ENCODE peak calls at places on chromosomes 12 and 14, in six cellular contexts. E is naive thymus-derived CD8-positive, alpha-beta T cell; T is EL; D is hippocampal formation; L is ovary; P is NCI-H187. F is an unnamed sample.

GRCh38 chr12:12533238-12533829 is 29.3 kb downstream of the DUSP16 start:
- DNase-seq in E (no peak), T (no peak), D (no peak), L (peak), P (no peak), F (no peak)

GRCh38 chr14:70415788-70416187 is 1.1 kb downstream of the SYNJ2BP start:
- DNase-seq in E (no peak), T (no peak), D (no peak), L (no peak), P (no peak), F (peak)

GRCh38 chr14:102590667-102591099 is 1.8 kb upstream of the RCOR1 start:
- DNase-seq in E (peak), T (peak), D (no peak), L (peak), P (no peak), F (peak)

GRCh38 chr14:57382283-57382682 is 8.1 kb upstream of the NAA30 start:
- DNase-seq in E (no peak), T (peak), D (no peak), L (no peak), P (no peak), F (peak)

GRCh38 chr14:42214981-42215491 is 608.4 kb downstream of the LRFN5 start:
- DNase-seq in E (no peak), T (peak), D (no peak), L (no peak), P (no peak), F (peak)

GRCh38 chr12:128163096-128163495 is 103.9 kb upstream of the TMEM132C start:
- DNase-seq in E (no peak), T (no peak), D (no peak), L (no peak), P (no peak), F (no peak)

GRCh38 chr12:70664463-70664862 is 27.2 kb upstream of the PTPRB start:
- DNase-seq in E (no peak), T (no peak), D (peak), L (no peak), P (no peak), F (no peak)

GRCh38 chr12:79426121-79426520 is 264.6 kb downstream of the PAWR start:
- DNase-seq in E (no peak), T (no peak), D (no peak), L (no peak), P (no peak), F (no peak)

GRCh38 chr14:24054324-24054641 is 2.5 kb downstream of the CARMIL3 start:
- DNase-seq in E (no peak), T (no peak), D (no peak), L (no peak), P (no peak), F (no peak)

GRCh38 chr12:57139796-57140649 is 7.4 kb downstream of the LRP1-AS start:
- DNase-seq in E (no peak), T (peak), D (no peak), L (no peak), P (no peak), F (no peak)

GRCh38 chr12:76037130-76038105 is 5.8 kb upstream of the PHLDA1 start:
- DNase-seq in E (peak), T (peak), D (no peak), L (no peak), P (peak), F (peak)

GRCh38 chr12:46891306-46891705 is 65.5 kb upstream of the SLC38A4 start:
- DNase-seq in E (no peak), T (peak), D (no peak), L (no peak), P (no peak), F (peak)

GRCh38 chr12:70719672-70720420 is 82.6 kb upstream of the PTPRB start:
- DNase-seq in E (peak), T (peak), D (peak), L (no peak), P (no peak), F (peak)

GRCh38 chr12:457676-458075 is 2.1 kb upstream of the B4GALNT3 start:
- DNase-seq in E (no peak), T (no peak), D (no peak), L (no peak), P (no peak), F (no peak)

GRCh38 chr12:25311501-25311900 is 60.8 kb upstream of the KRAS start:
- DNase-seq in E (no peak), T (peak), D (no peak), L (no peak), P (no peak), F (peak)

GRCh38 chr14:74204481-74204880 is 34.8 kb upstream of the VSX2 start:
- DNase-seq in E (no peak), T (no peak), D (no peak), L (no peak), P (no peak), F (no peak)

GRCh38 chr12:130336723-130337475 is 788 bp upstream of the PIWIL1 start:
- DNase-seq in E (no peak), T (no peak), D (no peak), L (no peak), P (no peak), F (no peak)

GRCh38 chr14:66141733-66142132 is 344.4 kb upstream of the CCDC196 start:
- DNase-seq in E (no peak), T (no peak), D (no peak), L (no peak), P (no peak), F (no peak)

GRCh38 chr12:90407841-90408240 is 547.1 kb downstream of the CCER1 start:
- DNase-seq in E (no peak), T (no peak), D (no peak), L (no peak), P (no peak), F (no peak)

GRCh38 chr12:21416611-21417121 is 20.8 kb upstream of the PYROXD1 start:
- DNase-seq in E (no peak), T (peak), D (no peak), L (no peak), P (no peak), F (no peak)

GRCh38 chr14:26811756-26812305 is 214.0 kb upstream of the NOVA1 start:
- DNase-seq in E (no peak), T (no peak), D (no peak), L (no peak), P (no peak), F (no peak)

GRCh38 chr14:104707629-104708595 is 16.1 kb upstream of the ADSS1 start:
- DNase-seq in E (no peak), T (no peak), D (no peak), L (no peak), P (no peak), F (no peak)

GRCh38 chr14:71714225-71714624 is 218.0 kb upstream of the RGS6 start:
- DNase-seq in E (no peak), T (peak), D (no peak), L (no peak), P (no peak), F (no peak)

GRCh38 chr12:42961395-42961794 is 371.8 kb upstream of the PRICKLE1 start:
- DNase-seq in E (no peak), T (peak), D (no peak), L (no peak), P (no peak), F (no peak)

F was measured in mesenchymal stem cell.